ENCODE peak calls at places on chromosomes 5 and 9, in four cellular contexts. Y, Z, W and H are unnamed samples.

GRCh38 chr9:35756743-35757526 is 2.9 kb upstream of the MSMP start:
- DNase-seq in Z (peak; percentile 60), Y (peak; percentile 69), W (peak; percentile 46), H (peak; percentile 61)

GRCh38 chr5:91425046-91425445 is 41.9 kb upstream of the ARRDC3 start:
- DNase-seq in W (no peak), Z (no peak), Y (no peak), H (no peak)

GRCh38 chr5:135591277-135591676 is 12.5 kb upstream of the CXCL14 start:
- DNase-seq in Z (no peak), Y (no peak), W (peak; percentile 62), H (peak; percentile 22)

GRCh38 chr5:143181173-143181572 is 222.3 kb downstream of the NR3C1 start:
- DNase-seq in W (no peak), Z (no peak), Y (no peak), H (no peak)

GRCh38 chr9:91771027-91771426 is 179.0 kb downstream of the ROR2 start:
- DNase-seq in Y (no peak), Z (no peak), W (peak; percentile 80), H (peak; percentile 6)

GRCh38 chr5:6716634-6717149 is 3.5 kb downstream of the TENT4A start:
- DNase-seq in Z (no peak), Y (no peak), W (no peak), H (no peak)

GRCh38 chr9:127557466-127557869 is 54.6 kb upstream of the STXBP1 start:
- DNase-seq in W (no peak), Z (no peak), Y (no peak), H (peak; percentile 56)

GRCh38 chr9:13569706-13570423 is 290.4 kb upstream of the MPDZ start:
- DNase-seq in Y (peak; percentile 4), Z (no peak), W (no peak), H (no peak)

GRCh38 chr9:21081999-21082398 is 4.3 kb upstream of the IFNB1 start:
- DNase-seq in W (no peak), Y (no peak), Z (no peak), H (no peak)

GRCh38 chr5:139140631-139141071 is 57.5 kb downstream of the SIL1 start:
- DNase-seq in W (no peak), Y (peak; percentile 61), Z (no peak), H (no peak)